ENCODE peak calls at places on chromosomes 1 and 21, in six cellular contexts. P is fibroblast of mammary gland, R is left ventricle myocardium inferior, W is adrenal gland, C is astrocyte of the spinal cord, H is epithelial cell of esophagus. Z is an unnamed sample.

GRCh38 chr1:194829492-194829891 is 1643.1 kb upstream of the B3GALT2 start:
- DNase-seq in C (no peak), H (peak), R (no peak), W (no peak), P (no peak), Z (no peak)

GRCh38 chr21:42865361-42866160 is 13.8 kb downstream of the WDR4 start:
- DNase-seq in P (no peak), W (no peak), C (no peak), R (peak), H (no peak), Z (no peak)

GRCh38 chr1:11684070-11684469 is 3.1 kb upstream of the MAD2L2 start:
- DNase-seq in R (no peak), W (no peak), C (no peak), H (no peak), P (no peak), Z (no peak)

GRCh38 chr1:229334716-229335115 is 8.1 kb downstream of the CCSAP start:
- DNase-seq in C (no peak), H (no peak), W (no peak), R (no peak), P (no peak), Z (no peak)

GRCh38 chr1:65896721-65897120 is 104.0 kb downstream of the PDE4B start:
- DNase-seq in R (no peak), H (no peak), C (peak), P (no peak), W (no peak), Z (peak)

GRCh38 chr1:33248244-33248643 is 8.0 kb upstream of the ZNF362 start:
- DNase-seq in H (peak), C (no peak), W (no peak), R (no peak), P (no peak), Z (no peak)

GRCh38 chr1:94819945-94820746 is at the start of gene SLC44A3:
- DNase-seq in R (peak), W (peak), P (peak), C (peak), H (peak), Z (peak)

GRCh38 chr1:40859017-40859416 is 3.1 kb downstream of the CITED4 start:
- DNase-seq in R (no peak), W (no peak), H (no peak), P (no peak), C (no peak), Z (no peak)

GRCh38 chr1:221522440-221523050 is 219.3 kb downstream of the DUSP10 start:
- DNase-seq in H (no peak), P (peak), C (no peak), R (no peak), W (no peak), Z (peak)

GRCh38 chr1:111227875-111228747 is 598 bp downstream of the CHI3L2 start:
- DNase-seq in R (peak), H (peak), W (no peak), C (peak), P (peak), Z (peak)

GRCh38 chr1:78292361-78292760 is 198.4 kb upstream of the PTGFR start:
- DNase-seq in P (peak), C (no peak), H (no peak), W (no peak), R (no peak), Z (peak)

GRCh38 chr1:2081326-2081885 is 31.2 kb downstream of the PRKCZ start:
- DNase-seq in H (no peak), R (no peak), C (no peak), P (no peak), W (no peak), Z (no peak)

GRCh38 chr1:222654849-222655248 is 37.0 kb downstream of the MIA3 start:
- DNase-seq in H (no peak), W (peak), R (no peak), C (peak), P (peak), Z (peak)

GRCh38 chr1:115089443-115090340 is at the start of gene TSPAN2:
- DNase-seq in H (no peak), C (peak), P (peak), R (peak), W (peak), Z (peak)

GRCh38 chr1:163864207-163864606 is 542.5 kb downstream of the NUF2 start:
- DNase-seq in C (no peak), H (no peak), W (no peak), R (no peak), P (no peak), Z (no peak)

GRCh38 chr21:45323487-45324380 is 36.0 kb upstream of the POFUT2 start:
- DNase-seq in R (peak), P (peak), W (peak), C (no peak), H (no peak), Z (peak)

GRCh38 chr1:246695136-246695535 is 29.1 kb upstream of the SCCPDH start:
- DNase-seq in C (no peak), W (peak), R (no peak), H (peak), P (peak), Z (peak)

GRCh38 chr1:43232482-43232881 is 37.3 kb upstream of the TMEM125 start:
- DNase-seq in C (no peak), P (no peak), H (no peak), W (no peak), R (no peak), Z (no peak)

GRCh38 chr21:34509151-34509550 is 2.9 kb downstream of the KCNE1 start:
- DNase-seq in P (no peak), C (no peak), W (no peak), H (no peak), R (no peak), Z (no peak)

GRCh38 chr1:53896673-53897229 is 2.8 kb downstream of the DIO1 start:
- DNase-seq in P (peak), H (peak), R (no peak), W (no peak), C (peak), Z (peak)

GRCh38 chr1:228830954-228831481 is 95.7 kb downstream of the RHOU start:
- DNase-seq in R (no peak), P (peak), C (peak), H (peak), W (no peak), Z (peak)

GRCh38 chr1:1371741-1372711 is 3.0 kb downstream of the AURKAIP1 start:
- DNase-seq in W (peak), H (peak), R (peak), C (peak), P (peak), Z (peak)

GRCh38 chr21:29342394-29342957 is 43.8 kb downstream of the BACH1 start:
- DNase-seq in R (peak), H (peak), P (peak), C (peak), W (peak), Z (peak)

GRCh38 chr1:15272782-15273127 is 25.7 kb downstream of the FHAD1 start:
- DNase-seq in R (no peak), H (no peak), P (no peak), C (no peak), W (no peak), Z (no peak)

GRCh38 chr1:70487910-70488665 is 77.0 kb downstream of the CTH start:
- DNase-seq in H (peak), W (no peak), C (peak), R (no peak), P (peak), Z (peak)

GRCh38 chr21:35400233-35400939 is 351.3 kb upstream of the RUNX1 start:
- DNase-seq in W (no peak), P (peak), H (peak), C (peak), R (no peak), Z (peak)

GRCh38 chr1:46180082-46180616 is 3.9 kb upstream of the P3R3URF start:
- DNase-seq in R (no peak), W (no peak), H (peak), C (peak), P (no peak), Z (no peak)

GRCh38 chr1:15345711-15346355 is 63.9 kb upstream of the EFHD2 start:
- DNase-seq in R (peak), W (peak), C (no peak), H (peak), P (no peak), Z (no peak)

GRCh38 chr21:26032263-26032662 is 138.3 kb downstream of the APP start:
- DNase-seq in P (peak), R (no peak), H (peak), W (no peak), C (no peak), Z (no peak)

GRCh38 chr1:17538428-17539130 is 919 bp upstream of the ARHGEF10L start:
- DNase-seq in C (no peak), H (no peak), P (no peak), W (no peak), R (no peak), Z (no peak)

GRCh38 chr1:174079796-174080195 is 57.6 kb upstream of the RC3H1 start:
- DNase-seq in P (no peak), W (no peak), R (no peak), C (no peak), H (no peak), Z (no peak)

GRCh38 chr1:12518956-12519707 is 98.9 kb downstream of the DHRS3 start:
- DNase-seq in P (peak), H (no peak), W (peak), R (peak), C (peak), Z (peak)

GRCh38 chr1:18062180-18062579 is 45.4 kb upstream of the IGSF21 start:
- DNase-seq in H (no peak), P (no peak), R (no peak), C (no peak), W (no peak), Z (no peak)

GRCh38 chr1:97680894-97681293 is 239.9 kb downstream of the DPYD start:
- DNase-seq in P (no peak), C (no peak), W (no peak), H (peak), R (no peak), Z (peak)

GRCh38 chr1:160117300-160117699 is 1.7 kb downstream of the ATP1A2 start:
- DNase-seq in W (no peak), C (no peak), H (no peak), R (no peak), P (no peak), Z (no peak)
- H3K4me3 ChIP-seq in W (no peak), C (peak), H (no peak), R (peak), P (no peak), Z (no peak)

GRCh38 chr1:29235955-29236742 is at the start of gene PTPRU:
- DNase-seq in H (peak), P (peak), W (peak), R (peak), C (peak), Z (peak)
- TF ChIP-seq CTCF in H (peak), P (no peak), W (peak), R (peak), C (peak), Z (no peak)

DNA sequence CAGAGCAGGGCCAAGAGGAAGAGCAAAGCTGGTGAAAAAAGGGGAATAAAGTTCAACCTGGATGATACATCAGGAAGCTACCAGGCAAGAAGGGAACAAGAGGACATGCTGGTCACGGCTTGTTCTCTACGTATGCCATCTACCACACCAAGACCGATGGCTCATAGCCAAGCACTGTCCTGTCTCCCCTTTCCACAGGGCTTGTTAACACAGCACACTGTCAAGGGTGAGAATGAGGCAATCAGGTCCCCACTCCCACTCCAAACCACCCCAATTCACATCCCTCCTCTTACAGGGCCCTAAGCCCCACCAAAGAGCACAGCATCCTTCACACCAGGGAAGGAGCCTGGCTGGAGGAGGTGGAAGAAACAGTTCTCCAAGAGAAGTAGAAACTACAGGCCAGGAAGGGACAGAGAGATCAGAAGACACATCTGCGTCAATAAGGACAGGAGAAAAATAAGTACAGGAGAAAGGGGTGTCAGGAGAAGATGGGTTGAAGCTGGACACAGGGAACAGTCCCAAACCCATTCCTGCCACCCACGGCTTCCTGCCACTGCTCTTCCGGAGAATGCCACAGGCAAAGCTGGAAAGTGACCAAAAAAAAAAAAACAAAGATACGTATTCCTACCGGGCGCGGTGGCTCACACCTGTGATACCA is 923 bp upstream of the SHC1 start:
- DNase-seq in P (no peak), H (peak), R (peak), C (no peak), W (peak), Z (no peak)
- H3K4me3 ChIP-seq in P (peak), H (peak), R (peak), C (peak), W (no peak), Z (peak)

DNA sequence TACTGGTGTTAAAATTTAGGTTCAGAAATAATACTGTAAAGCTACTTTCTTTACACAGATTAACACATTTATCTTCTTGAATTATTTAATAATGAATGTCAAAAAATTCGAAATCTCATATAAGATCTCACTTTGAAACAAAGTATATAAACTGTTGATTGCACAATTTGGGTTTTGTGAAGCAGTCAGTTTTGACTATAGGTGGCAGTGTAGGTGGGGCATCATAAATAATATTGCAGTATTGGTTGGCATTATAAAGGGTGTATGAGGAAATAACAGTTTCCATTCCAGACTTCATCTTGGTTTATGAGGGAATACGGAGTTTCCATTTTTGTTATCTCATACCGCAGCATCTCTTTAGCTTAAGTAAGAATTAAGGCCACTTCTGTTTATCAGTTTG is 49.9 kb downstream of the SUCO start:
- DNase-seq in R (no peak), C (no peak), P (no peak), H (peak), W (no peak), Z (no peak)
- TF ChIP-seq CTCF in R (no peak), C (no peak), P (no peak), H (peak), W (no peak), Z (peak)

DNA sequence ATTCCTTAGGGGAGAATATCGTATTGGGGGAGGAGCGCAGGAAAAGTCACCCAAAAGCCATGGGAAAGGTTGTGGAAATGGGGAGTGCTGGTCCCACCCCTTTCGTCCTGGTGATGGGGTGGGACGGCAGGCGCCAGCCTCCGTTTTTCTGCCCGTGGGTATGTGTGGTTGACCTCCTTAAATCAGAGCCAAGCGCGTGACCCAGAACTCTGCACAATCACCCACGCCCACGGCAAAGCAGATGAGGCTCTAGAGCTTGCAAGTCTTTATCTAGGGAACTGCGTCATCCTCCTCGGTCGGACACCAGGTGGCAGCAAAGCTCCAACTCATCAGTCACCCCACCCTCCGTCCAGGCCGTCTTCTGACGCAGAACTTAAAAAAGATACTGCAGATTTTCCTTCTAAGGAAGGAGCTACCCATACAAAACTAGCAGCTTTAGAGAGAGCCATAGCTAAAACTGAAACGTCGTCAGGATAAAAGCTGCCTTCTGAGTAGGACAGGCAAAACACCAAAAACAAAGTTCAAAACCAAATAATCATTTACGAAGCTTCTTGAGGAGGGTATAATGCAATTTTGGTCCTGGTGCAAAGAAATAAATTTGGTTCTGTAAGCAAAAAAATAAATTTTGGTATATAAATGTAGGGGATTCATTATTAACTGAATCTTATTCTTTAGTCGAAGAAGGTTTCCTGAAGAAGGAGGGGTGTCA is 62.0 kb downstream of the TBX19 start:
- DNase-seq in W (peak), H (peak), P (peak), C (peak), R (peak), Z (peak)
- H3K4me3 ChIP-seq in W (no peak), H (no peak), P (peak), C (no peak), R (peak), Z (peak)

Z was measured in cardiac fibroblast.